ENCODE peak calls at places on chromosomes 3 and 15, in six cellular contexts. D is stimulated activated CD4-positive, alpha-beta T cell treated with anti-CD3 and anti-CD28 coated beads, Interleukin-12 subunit alpha, Interleukin-12 subunit beta, amount 100 ng/mL, for 4 hours; W is SHP77; L is RPMI8226; O is NCI-H524; X is stimulated activated CD8-positive, alpha-beta memory T cell treated with anti-CD3 and anti-CD28 coated beads, Interleukin-7, amount 100 ng/mL, for 1 hour. B is an unnamed sample.

GRCh38 chr3:14902719-14903118 is 44.7 kb upstream of the NR2C2 start:
- DNase-seq in D (no peak), W (no peak), L (no peak), O (no peak), X (no peak), B (peak)

GRCh38 chr3:17431004-17431403 is 311.4 kb downstream of the TBC1D5 start:
- DNase-seq in D (no peak), W (peak), L (peak), O (no peak), X (no peak), B (no peak)

GRCh38 chr3:58656631-58657030 is 9.9 kb downstream of the FAM3D start:
- DNase-seq in D (no peak), W (no peak), L (no peak), O (no peak), X (no peak), B (no peak)

GRCh38 chr3:162704238-162704637 is 1207.6 kb downstream of the OTOL1 start:
- DNase-seq in D (no peak), W (no peak), L (no peak), O (no peak), X (no peak), B (no peak)

GRCh38 chr3:187264051-187264450 is 27.5 kb downstream of the MASP1 start:
- DNase-seq in D (no peak), W (no peak), L (no peak), O (no peak), X (no peak), B (no peak)

GRCh38 chr15:35166730-35167359 is 81.8 kb upstream of the NANOGP8 start:
- DNase-seq in D (no peak), W (no peak), L (no peak), O (no peak), X (no peak), B (no peak)

GRCh38 chr3:127233371-127233770 is 40.4 kb downstream of the PRR23E start:
- DNase-seq in D (no peak), W (no peak), L (peak), O (no peak), X (no peak), B (no peak)

GRCh38 chr3:127135241-127136023 is 57.5 kb upstream of the PRR23E start:
- DNase-seq in D (no peak), W (peak), L (no peak), O (peak), X (no peak), B (peak)

GRCh38 chr3:6994081-6994668 is 133.3 kb downstream of the GRM7 start:
- DNase-seq in D (no peak), W (peak), L (no peak), O (no peak), X (no peak), B (no peak)

GRCh38 chr15:39939487-39940452 is 5.9 kb downstream of the EIF2AK4 start:
- DNase-seq in D (no peak), W (no peak), L (peak), O (no peak), X (no peak), B (peak)

GRCh38 chr3:170054204-170054603 is 16.4 kb downstream of the GPR160 start:
- DNase-seq in D (no peak), W (no peak), L (peak), O (no peak), X (no peak), B (no peak)

GRCh38 chr3:52109556-52110380 is 44.5 kb downstream of the POC1A start:
- DNase-seq in D (no peak), W (no peak), L (no peak), O (no peak), X (no peak), B (peak)

GRCh38 chr3:122858373-122858772 is 63.5 kb downstream of the SLC49A4 start:
- DNase-seq in D (no peak), W (no peak), L (no peak), O (no peak), X (no peak), B (no peak)

GRCh38 chr15:62775932-62776331 is 266.6 kb upstream of the TPM1 start:
- DNase-seq in D (no peak), W (no peak), L (no peak), O (no peak), X (no peak), B (no peak)

GRCh38 chr15:61994216-61994615 is 66.0 kb downstream of the VPS13C start:
- DNase-seq in D (no peak), W (no peak), L (no peak), O (no peak), X (no peak), B (no peak)

GRCh38 chr3:10371167-10371566 is 50.3 kb upstream of the SEC13 start:
- DNase-seq in D (no peak), W (no peak), L (peak), O (no peak), X (no peak), B (no peak)